ENCODE peak calls at places on chromosomes 2 and 18, in nine cellular contexts. D is AG09309; N is NCI-H1694 treated with DMSO at 0.1 percent for 48 hours; H is right cardiac atrium; E is iris pigment epithelial cell; W is stimulated activated CD8-positive, alpha-beta memory T cell treated with anti-CD3 and anti-CD28 coated beads, Interleukin-4, amount 100 ng/mL, for 48 hours; U is astrocyte of the spinal cord; X is stimulated activated CD4-positive, alpha-beta T cell treated with anti-CD3 and anti-CD28 coated beads, Interleukin-12 subunit alpha, Interleukin-12 subunit beta, amount 100 ng/mL, for 24 hours; Z is iPS DF 6.9. B is an unnamed sample.

GRCh38 chr2:226124548-226125011 is 675.0 kb downstream of the IRS1 start:
- DNase-seq in N (no peak), D (no peak), H (no peak), E (peak; percentile 16), X (no peak), W (no peak), U (peak; percentile 33), Z (no peak), B (no peak)

GRCh38 chr2:72895154-72895553 is 7.9 kb downstream of the SPR start:
- DNase-seq in U (no peak), E (no peak), D (no peak), N (no peak), H (no peak), X (no peak), Z (no peak), W (no peak), B (no peak)

GRCh38 chr2:238978507-238978906 is 130.6 kb downstream of the TWIST2 start:
- DNase-seq in Z (no peak), W (no peak), U (no peak), D (no peak), E (no peak), X (no peak), N (no peak), H (no peak), B (no peak)

GRCh38 chr2:120876526-120877280 is 141.0 kb downstream of the GLI2 start:
- DNase-seq in Z (no peak), N (no peak), W (no peak), X (no peak), D (no peak), U (no peak), H (no peak), E (no peak), B (no peak)

GRCh38 chr2:38797953-38798352 is 19.9 kb downstream of the GEMIN6 start:
- DNase-seq in U (no peak), W (no peak), X (no peak), E (no peak), N (no peak), Z (no peak), H (no peak), D (no peak), B (no peak)

GRCh38 chr2:43011142-43011491 is 215.3 kb downstream of the ZFP36L2 start:
- DNase-seq in X (no peak), W (no peak), Z (no peak), E (no peak), H (no peak), U (no peak), D (no peak), N (no peak), B (no peak)

GRCh38 chr2:151853070-151853758 is 25.0 kb upstream of the ARL5A start:
- DNase-seq in U (no peak), N (no peak), W (no peak), E (peak; percentile 8), H (no peak), X (no peak), D (no peak), Z (no peak), B (no peak)

GRCh38 chr2:36338827-36339145 is 16.8 kb upstream of the CRIM1 start:
- DNase-seq in Z (no peak), E (peak; percentile 81), U (peak; percentile 49), W (no peak), X (no peak), D (no peak), H (no peak), N (no peak), B (no peak)

GRCh38 chr18:11767935-11768334 is 78.9 kb downstream of the GNAL start:
- DNase-seq in Z (no peak), U (no peak), E (peak; percentile 57), X (no peak), N (no peak), W (no peak), H (no peak), D (no peak), B (no peak)

GRCh38 chr2:10837532-10838266 is 25.1 kb upstream of the PDIA6 start:
- DNase-seq in Z (no peak), D (no peak), H (no peak), N (no peak), E (no peak), X (no peak), U (no peak), W (no peak), B (no peak)

GRCh38 chr2:25276569-25277465 is 64.9 kb downstream of the DNMT3A start:
- DNase-seq in U (no peak), N (no peak), Z (no peak), H (peak; percentile 93), W (peak; percentile 88), E (no peak), D (no peak), X (peak; percentile 69), B (peak; percentile 55)

GRCh38 chr2:96800762-96801463 is 15.2 kb upstream of the CNNM3 start:
- DNase-seq in U (peak; percentile 50), N (peak; percentile 48), Z (peak; percentile 63), X (peak; percentile 68), E (peak; percentile 49), H (peak; percentile 87), D (no peak), W (peak; percentile 83), B (peak; percentile 84)

B was measured in stomach.